ENCODE peak calls at places on chromosomes 16 and 17, in five cellular contexts. One of them, this sample, is unnamed.
A peak's percentile ranks its signal among the peaks of the same experiment; 100 is the strongest.

GRCh38 chr17:61017317-61018001 is 339.8 kb downstream of the BCAS3 start:
- DNase-seq in HCT116: no peak
- DNase-seq in K562: no peak
- DNase-seq in breast epithelium: no peak
- DNase-seq in SK-N-SH: no peak
- DNase-seq in this sample: no peak

GRCh38 chr16:28491080-28491969 is 549 bp downstream of the CLN3 start:
- DNase-seq in SK-N-SH: peak; percentile 68
- DNase-seq in HCT116: no peak
- DNase-seq in K562: peak; percentile 75
- DNase-seq in breast epithelium: peak; percentile 40
- DNase-seq in this sample: peak; percentile 53

GRCh38 chr17:7132511-7133094 is 18.0 kb upstream of the ASGR2 start:
- DNase-seq in K562: no peak
- DNase-seq in breast epithelium: no peak
- DNase-seq in HCT116: no peak
- DNase-seq in SK-N-SH: no peak
- DNase-seq in this sample: peak; percentile 27

GRCh38 chr17:62757518-62757951 is 50.6 kb downstream of the MARCHF10 start:
- DNase-seq in breast epithelium: no peak
- DNase-seq in K562: no peak
- DNase-seq in HCT116: no peak
- DNase-seq in SK-N-SH: peak; percentile 88
- DNase-seq in this sample: no peak

GRCh38 chr17:43898446-43898845 is 8.9 kb downstream of the MPP2 start:
- DNase-seq in SK-N-SH: no peak
- DNase-seq in breast epithelium: no peak
- DNase-seq in HCT116: no peak
- DNase-seq in K562: no peak
- DNase-seq in this sample: no peak

GRCh38 chr16:78566397-78567073 is 467.1 kb downstream of the WWOX start:
- DNase-seq in K562: no peak
- DNase-seq in breast epithelium: no peak
- DNase-seq in SK-N-SH: no peak
- DNase-seq in HCT116: no peak
- DNase-seq in this sample: no peak

GRCh38 chr17:62565817-62566216 is 61.7 kb upstream of the MRC2 start:
- DNase-seq in breast epithelium: no peak
- DNase-seq in HCT116: no peak
- DNase-seq in SK-N-SH: no peak
- DNase-seq in K562: no peak
- DNase-seq in this sample: no peak

GRCh38 chr17:40176409-40177110 is 710 bp upstream of the RAPGEFL1 start:
- DNase-seq in K562: peak; percentile 38
- DNase-seq in breast epithelium: peak; percentile 81
- DNase-seq in HCT116: no peak
- DNase-seq in SK-N-SH: no peak
- DNase-seq in this sample: peak; percentile 89

GRCh38 chr17:50110591-50111349 is 15.6 kb downstream of the PDK2 start:
- DNase-seq in SK-N-SH: peak; percentile 69
- DNase-seq in HCT116: no peak
- DNase-seq in breast epithelium: no peak
- DNase-seq in K562: no peak
- DNase-seq in this sample: no peak

GRCh38 chr16:52435573-52435972 is 111.4 kb downstream of the TOX3 start:
- DNase-seq in HCT116: no peak
- DNase-seq in SK-N-SH: no peak
- DNase-seq in K562: no peak
- DNase-seq in breast epithelium: no peak
- DNase-seq in this sample: no peak

GRCh38 chr16:60605176-60605575 is 1431.1 kb downstream of the CDH8 start:
- DNase-seq in K562: no peak
- DNase-seq in breast epithelium: no peak
- DNase-seq in SK-N-SH: no peak
- DNase-seq in HCT116: no peak
- DNase-seq in this sample: no peak

GRCh38 chr16:35743101-35743692 is 2283.8 kb downstream of the TP53TG3F start:
- DNase-seq in breast epithelium: no peak
- DNase-seq in SK-N-SH: no peak
- DNase-seq in K562: no peak
- DNase-seq in HCT116: no peak
- DNase-seq in this sample: no peak

GRCh38 chr16:35745821-35746248 is 2286.4 kb downstream of the TP53TG3F start:
- DNase-seq in HCT116: no peak
- DNase-seq in breast epithelium: no peak
- DNase-seq in SK-N-SH: no peak
- DNase-seq in K562: no peak
- DNase-seq in this sample: no peak

GRCh38 chr16:35745191-35745590 is 2285.8 kb downstream of the TP53TG3F start:
- DNase-seq in breast epithelium: no peak
- DNase-seq in HCT116: no peak
- DNase-seq in K562: no peak
- DNase-seq in SK-N-SH: no peak
- DNase-seq in this sample: no peak

GRCh38 chr16:35744084-35744483 is 2284.7 kb downstream of the TP53TG3F start:
- DNase-seq in SK-N-SH: no peak
- DNase-seq in K562: no peak
- DNase-seq in breast epithelium: no peak
- DNase-seq in HCT116: no peak
- DNase-seq in this sample: no peak

GRCh38 chr16:35744716-35745115 is 2285.3 kb downstream of the TP53TG3F start:
- DNase-seq in breast epithelium: no peak
- DNase-seq in HCT116: peak; percentile 34
- DNase-seq in SK-N-SH: no peak
- DNase-seq in K562: no peak
- DNase-seq in this sample: no peak
- H3K9me3 ChIP-seq in breast epithelium: peaks cover 50% of the 10 kb centered on the region
- H3K9me3 ChIP-seq in HCT116: no peaks in the 10 kb centered on the region
- H3K9me3 ChIP-seq in SK-N-SH: no peaks in the 10 kb centered on the region
- H3K9me3 ChIP-seq in K562: no peaks in the 10 kb centered on the region
- H3K9me3 ChIP-seq in this sample: no peaks in the 10 kb centered on the region

DNA sequence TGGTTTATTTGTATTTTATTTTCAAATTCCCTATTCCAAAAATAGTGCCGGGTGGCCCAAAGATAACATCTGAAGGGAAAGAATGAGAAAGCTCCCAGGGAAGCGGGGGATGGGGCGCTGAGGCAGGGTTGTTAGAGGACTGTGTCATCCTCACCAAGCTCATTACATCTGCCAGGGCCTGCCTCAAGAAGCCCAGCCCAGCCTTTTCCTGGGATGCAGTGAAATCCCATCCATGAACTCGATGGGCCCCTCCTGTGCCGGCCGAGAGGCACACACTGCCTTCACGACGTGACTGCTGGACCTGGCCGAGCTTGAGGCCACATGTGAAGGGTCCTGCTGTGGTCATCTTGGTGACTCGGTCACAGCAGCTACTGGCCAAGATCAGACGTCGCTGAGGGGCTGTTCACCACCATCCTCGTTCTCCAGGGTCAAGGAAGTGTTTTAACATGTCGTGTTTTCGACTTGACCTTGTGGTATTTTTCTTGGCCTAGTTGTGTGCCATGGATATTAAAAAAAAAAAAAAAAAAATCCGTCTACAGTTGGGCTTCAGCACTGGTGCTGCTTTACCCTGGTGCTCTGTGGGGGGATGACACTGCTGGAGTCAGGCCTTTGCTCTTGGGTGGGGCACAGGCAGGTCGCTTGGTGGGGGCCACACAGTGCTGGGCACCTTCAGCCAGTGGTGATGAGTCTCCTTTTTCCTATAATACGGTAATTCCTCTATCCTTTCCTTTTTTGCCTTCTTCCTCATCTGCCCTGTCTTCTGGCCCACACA is 4.9 kb downstream of the TIMM22 start:
- DNase-seq in breast epithelium: no peak
- DNase-seq in K562: no peak
- DNase-seq in SK-N-SH: no peak
- DNase-seq in HCT116: no peak
- DNase-seq in this sample: no peak
- TF ChIP-seq POLR2AphosphoS5 in breast epithelium: no peak
- TF ChIP-seq POLR2AphosphoS5 in K562: no peak
- TF ChIP-seq POLR2AphosphoS5 in SK-N-SH: no peak
- TF ChIP-seq POLR2AphosphoS5 in HCT116: peak; percentile 14
- TF ChIP-seq POLR2AphosphoS5 in this sample: no peak

DNA sequence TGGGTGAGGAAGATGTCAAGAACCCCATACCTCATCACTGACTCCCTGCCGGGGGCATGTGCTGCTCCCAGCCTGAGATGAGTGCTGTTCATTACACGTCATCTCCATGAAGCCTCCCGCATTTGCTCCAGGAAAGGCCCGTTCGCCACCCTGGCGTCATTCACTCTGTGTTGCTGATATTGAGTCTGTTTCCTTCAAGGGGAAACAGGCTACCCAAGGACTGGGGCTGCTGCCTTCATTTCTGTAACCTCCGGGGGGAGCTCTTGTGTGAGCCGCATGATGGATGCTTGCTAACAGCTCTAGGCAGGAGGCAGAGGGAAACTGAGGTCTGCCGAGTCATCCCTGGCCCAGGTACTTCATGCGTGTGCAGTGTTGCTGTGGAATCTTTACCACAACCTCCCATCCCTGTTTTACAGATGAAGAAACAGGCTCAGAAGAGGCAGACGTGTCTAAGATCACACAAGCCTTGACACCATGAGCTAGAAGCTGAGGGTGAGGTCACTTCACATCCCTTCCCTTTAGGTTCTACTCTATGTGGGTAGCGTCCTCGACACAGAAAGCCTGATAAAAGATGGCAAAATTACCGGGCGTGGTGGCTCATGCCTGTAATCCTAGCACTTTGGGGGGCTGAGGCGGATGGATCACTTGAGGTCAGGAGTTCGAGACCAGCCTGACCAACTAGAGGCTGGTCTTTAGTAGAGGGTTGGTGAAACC is 3.5 kb upstream of the ARMC5 start:
- DNase-seq in K562: no peak
- DNase-seq in breast epithelium: no peak
- DNase-seq in SK-N-SH: peak; percentile 12
- DNase-seq in HCT116: no peak
- DNase-seq in this sample: no peak
- TF ChIP-seq CTCF in K562: peak; percentile 80
- TF ChIP-seq CTCF in breast epithelium: no peak
- TF ChIP-seq CTCF in SK-N-SH: peak; percentile 40
- TF ChIP-seq CTCF in HCT116: no peak
- TF ChIP-seq CTCF in this sample: peak; percentile 10

GRCh38 chr17:22268214-22268911 is 576.0 kb downstream of the KCNJ18 start:
- DNase-seq in breast epithelium: no peak
- DNase-seq in K562: peak; percentile 29
- DNase-seq in HCT116: no peak
- DNase-seq in SK-N-SH: peak; percentile 69
- DNase-seq in this sample: no peak
- H3K9me3 ChIP-seq in breast epithelium: peaks cover 16% of the 10 kb centered on the region
- H3K9me3 ChIP-seq in K562: no peaks in the 10 kb centered on the region
- H3K9me3 ChIP-seq in HCT116: no peaks in the 10 kb centered on the region
- H3K9me3 ChIP-seq in SK-N-SH: no peaks in the 10 kb centered on the region
- H3K9me3 ChIP-seq in this sample: no peaks in the 10 kb centered on the region

GRCh38 chr17:16442594-16443389 is 27.4 kb downstream of the TRPV2 start:
- DNase-seq in K562: no peak
- DNase-seq in breast epithelium: no peak
- DNase-seq in HCT116: no peak
- DNase-seq in SK-N-SH: no peak
- DNase-seq in this sample: no peak
- TF ChIP-seq POLR2AphosphoS5 in K562: no peak
- TF ChIP-seq POLR2AphosphoS5 in breast epithelium: no peak
- TF ChIP-seq POLR2AphosphoS5 in HCT116: peak; percentile 67
- TF ChIP-seq POLR2AphosphoS5 in SK-N-SH: peak; percentile 41
- TF ChIP-seq POLR2AphosphoS5 in this sample: no peak